ENCODE peak calls at places on chromosomes 1 and 21, in ten cellular contexts. One of them, this sample, is unnamed.

GRCh38 chr21:35203093-35204021 is 154.3 kb upstream of the RUNX1 start:
- DNase-seq in cardiac muscle cell: peak; percentile 71
- DNase-seq in neuronal stem cell: no peak
- DNase-seq in tibial nerve: no peak
- DNase-seq in aorta: no peak
- DNase-seq in brain microvascular endothelial cell: peak; percentile 87
- DNase-seq in uterus: no peak
- DNase-seq in ascending aorta: no peak
- DNase-seq in PC-9: no peak
- DNase-seq in effector memory CD4-positive, alpha-beta T cell: no peak
- DNase-seq in this sample: no peak

GRCh38 chr1:1197551-1198422 is 8.6 kb downstream of the TNFRSF18 start:
- DNase-seq in cardiac muscle cell: no peak
- DNase-seq in neuronal stem cell: no peak
- DNase-seq in tibial nerve: no peak
- DNase-seq in aorta: peak; percentile 43
- DNase-seq in brain microvascular endothelial cell: no peak
- DNase-seq in uterus: no peak
- DNase-seq in ascending aorta: no peak
- DNase-seq in PC-9: no peak
- DNase-seq in effector memory CD4-positive, alpha-beta T cell: no peak
- DNase-seq in this sample: no peak

GRCh38 chr1:34130306-34130705 is 34.7 kb downstream of the CSMD2 start:
- DNase-seq in cardiac muscle cell: no peak
- DNase-seq in neuronal stem cell: no peak
- DNase-seq in tibial nerve: no peak
- DNase-seq in aorta: no peak
- DNase-seq in brain microvascular endothelial cell: no peak
- DNase-seq in uterus: no peak
- DNase-seq in ascending aorta: peak; percentile 25
- DNase-seq in PC-9: no peak
- DNase-seq in effector memory CD4-positive, alpha-beta T cell: no peak
- DNase-seq in this sample: no peak

GRCh38 chr1:94660994-94661393 is 119.4 kb upstream of the F3 start:
- DNase-seq in cardiac muscle cell: peak; percentile 25
- DNase-seq in neuronal stem cell: peak; percentile 70
- DNase-seq in tibial nerve: no peak
- DNase-seq in aorta: no peak
- DNase-seq in brain microvascular endothelial cell: no peak
- DNase-seq in uterus: no peak
- DNase-seq in ascending aorta: no peak
- DNase-seq in PC-9: no peak
- DNase-seq in effector memory CD4-positive, alpha-beta T cell: no peak
- DNase-seq in this sample: no peak

GRCh38 chr1:218674280-218674773 is 329.2 kb downstream of the TGFB2 start:
- DNase-seq in cardiac muscle cell: peak; percentile 91
- DNase-seq in neuronal stem cell: peak; percentile 68
- DNase-seq in tibial nerve: no peak
- DNase-seq in aorta: peak; percentile 33
- DNase-seq in brain microvascular endothelial cell: peak; percentile 97
- DNase-seq in uterus: no peak
- DNase-seq in ascending aorta: no peak
- DNase-seq in PC-9: peak; percentile 92
- DNase-seq in effector memory CD4-positive, alpha-beta T cell: no peak
- DNase-seq in this sample: no peak

GRCh38 chr1:227223407-227223806 is 94.9 kb downstream of the CDC42BPA start:
- DNase-seq in cardiac muscle cell: no peak
- DNase-seq in neuronal stem cell: no peak
- DNase-seq in tibial nerve: no peak
- DNase-seq in aorta: no peak
- DNase-seq in brain microvascular endothelial cell: no peak
- DNase-seq in uterus: no peak
- DNase-seq in ascending aorta: no peak
- DNase-seq in PC-9: no peak
- DNase-seq in effector memory CD4-positive, alpha-beta T cell: no peak
- DNase-seq in this sample: no peak

GRCh38 chr21:46594276-46594675 is 10.6 kb downstream of the S100B start:
- DNase-seq in cardiac muscle cell: no peak
- DNase-seq in neuronal stem cell: no peak
- DNase-seq in tibial nerve: no peak
- DNase-seq in aorta: no peak
- DNase-seq in brain microvascular endothelial cell: no peak
- DNase-seq in uterus: no peak
- DNase-seq in ascending aorta: no peak
- DNase-seq in PC-9: no peak
- DNase-seq in effector memory CD4-positive, alpha-beta T cell: no peak
- DNase-seq in this sample: no peak

GRCh38 chr1:205199090-205199930 is 12.2 kb downstream of the DSTYK start:
- DNase-seq in cardiac muscle cell: no peak
- DNase-seq in neuronal stem cell: no peak
- DNase-seq in tibial nerve: no peak
- DNase-seq in aorta: no peak
- DNase-seq in brain microvascular endothelial cell: peak; percentile 26
- DNase-seq in uterus: no peak
- DNase-seq in ascending aorta: no peak
- DNase-seq in PC-9: no peak
- DNase-seq in effector memory CD4-positive, alpha-beta T cell: no peak
- DNase-seq in this sample: no peak

DNA sequence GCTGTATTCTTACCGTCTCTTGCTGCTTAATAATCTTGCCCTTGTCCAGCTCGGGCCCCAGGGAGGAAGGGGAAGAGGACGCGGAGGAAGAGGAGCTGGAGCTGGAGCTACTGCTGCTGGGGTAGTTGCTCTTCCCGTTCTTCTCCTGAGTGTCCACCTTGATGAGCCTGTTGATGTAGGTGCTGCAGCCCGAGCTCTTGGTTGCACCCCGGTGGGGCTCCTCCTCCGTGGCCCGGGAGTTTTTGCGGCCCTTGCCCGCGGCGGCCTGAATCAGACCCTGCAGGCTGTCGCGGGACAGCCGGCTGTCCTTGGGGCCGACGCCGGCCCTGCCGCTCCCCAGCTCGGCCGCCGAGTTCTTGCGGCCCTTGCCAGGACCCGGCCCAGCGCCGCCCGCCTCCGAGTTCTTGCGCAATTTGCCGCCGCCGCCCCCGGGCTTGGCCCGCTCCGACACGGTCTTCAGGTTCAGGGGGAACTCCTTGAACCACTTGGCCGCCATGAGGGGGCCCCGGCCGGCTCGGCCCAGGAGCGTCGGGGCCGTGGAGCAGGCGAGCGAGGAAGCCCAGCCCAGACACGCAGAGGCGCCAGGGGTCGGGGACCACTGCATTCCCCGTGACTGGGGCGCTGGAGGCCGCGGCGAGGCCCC is 475 bp upstream of the TDRD10 start:
- DNase-seq in cardiac muscle cell: peak; percentile 40
- DNase-seq in neuronal stem cell: no peak
- DNase-seq in tibial nerve: peak; percentile 30
- DNase-seq in aorta: peak; percentile 76
- DNase-seq in brain microvascular endothelial cell: no peak
- DNase-seq in uterus: peak; percentile 75
- DNase-seq in ascending aorta: peak; percentile 71
- DNase-seq in PC-9: no peak
- DNase-seq in effector memory CD4-positive, alpha-beta T cell: no peak
- DNase-seq in this sample: peak; percentile 7
- H3K27ac ChIP-seq in cardiac muscle cell: no peak overlapping the region
- H3K27ac ChIP-seq in neuronal stem cell: no peak overlapping the region
- H3K27ac ChIP-seq in tibial nerve: no peak overlapping the region
- H3K27ac ChIP-seq in aorta: no peak overlapping the region
- H3K27ac ChIP-seq in brain microvascular endothelial cell: no peak overlapping the region
- H3K27ac ChIP-seq in uterus: peak overlapping the region; percentile 55
- H3K27ac ChIP-seq in ascending aorta: no peak overlapping the region
- H3K27ac ChIP-seq in PC-9: no peak overlapping the region
- H3K27ac ChIP-seq in effector memory CD4-positive, alpha-beta T cell: no peak overlapping the region
- H3K27ac ChIP-seq in this sample: no peak overlapping the region

GRCh38 chr1:16351994-16352841 is at the start of gene FBXO42:
- DNase-seq in cardiac muscle cell: peak; percentile 95
- DNase-seq in neuronal stem cell: peak; percentile 95
- DNase-seq in tibial nerve: peak; percentile 80
- DNase-seq in aorta: peak; percentile 95
- DNase-seq in brain microvascular endothelial cell: peak; percentile 84
- DNase-seq in uterus: peak; percentile 93
- DNase-seq in ascending aorta: peak; percentile 96
- DNase-seq in PC-9: peak; percentile 93
- DNase-seq in effector memory CD4-positive, alpha-beta T cell: peak; percentile 85
- DNase-seq in this sample: peak; percentile 89

GRCh38 chr1:16348414-16349182 is 3.7 kb downstream of the FBXO42 start:
- DNase-seq in cardiac muscle cell: peak; percentile 58
- DNase-seq in neuronal stem cell: no peak
- DNase-seq in tibial nerve: no peak
- DNase-seq in aorta: no peak
- DNase-seq in brain microvascular endothelial cell: peak; percentile 54
- DNase-seq in uterus: no peak
- DNase-seq in ascending aorta: peak; percentile 42
- DNase-seq in PC-9: no peak
- DNase-seq in effector memory CD4-positive, alpha-beta T cell: no peak
- DNase-seq in this sample: no peak

GRCh38 chr1:16352842-16353535 is 709 bp upstream of the FBXO42 start:
- DNase-seq in cardiac muscle cell: no peak
- DNase-seq in neuronal stem cell: no peak
- DNase-seq in tibial nerve: no peak
- DNase-seq in aorta: no peak
- DNase-seq in brain microvascular endothelial cell: no peak
- DNase-seq in uterus: no peak
- DNase-seq in ascending aorta: no peak
- DNase-seq in PC-9: peak; percentile 22
- DNase-seq in effector memory CD4-positive, alpha-beta T cell: no peak
- DNase-seq in this sample: no peak

GRCh38 chr1:16349847-16350406 is 2.4 kb downstream of the FBXO42 start:
- DNase-seq in cardiac muscle cell: no peak
- DNase-seq in neuronal stem cell: no peak
- DNase-seq in tibial nerve: no peak
- DNase-seq in aorta: no peak
- DNase-seq in brain microvascular endothelial cell: no peak
- DNase-seq in uterus: no peak
- DNase-seq in ascending aorta: peak; percentile 2
- DNase-seq in PC-9: no peak
- DNase-seq in effector memory CD4-positive, alpha-beta T cell: no peak
- DNase-seq in this sample: no peak

DNA sequence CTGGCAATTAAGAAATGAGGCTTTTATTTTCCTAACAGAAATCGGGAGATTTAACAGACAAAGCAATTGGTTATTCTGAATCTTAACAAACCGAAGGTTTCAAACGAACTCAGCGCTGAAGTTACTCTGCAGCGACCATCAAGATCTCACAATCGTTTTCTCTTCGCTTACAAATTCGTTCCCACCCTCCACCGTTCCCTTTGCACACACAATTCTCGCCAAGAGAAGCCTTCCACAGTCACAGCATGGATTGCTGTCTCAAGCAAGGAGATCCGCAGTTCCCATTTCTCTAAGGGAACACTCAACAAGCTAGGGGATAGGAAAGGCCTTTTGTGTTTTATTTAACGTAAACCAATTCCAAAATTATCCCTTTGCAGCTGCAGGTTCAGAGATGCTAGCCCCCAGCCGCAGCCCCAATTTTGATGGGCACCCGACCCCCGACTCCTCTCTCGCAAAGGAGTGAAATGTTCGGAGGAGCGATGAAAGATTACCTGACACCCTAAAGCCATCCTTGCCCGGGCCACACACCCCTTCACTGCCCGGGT is 759 bp downstream of the FBXO42 start:
- DNase-seq in cardiac muscle cell: peak; percentile 54
- DNase-seq in neuronal stem cell: no peak
- DNase-seq in tibial nerve: no peak
- DNase-seq in aorta: no peak
- DNase-seq in brain microvascular endothelial cell: no peak
- DNase-seq in uterus: no peak
- DNase-seq in ascending aorta: no peak
- DNase-seq in PC-9: no peak
- DNase-seq in effector memory CD4-positive, alpha-beta T cell: no peak
- DNase-seq in this sample: no peak
- H3K4me3 ChIP-seq in cardiac muscle cell: peak overlapping the region; percentile 76
- H3K4me3 ChIP-seq in neuronal stem cell: peak overlapping the region; percentile 93
- H3K4me3 ChIP-seq in tibial nerve: peak overlapping the region; percentile 99
- H3K4me3 ChIP-seq in aorta: peak overlapping the region; percentile 96
- H3K4me3 ChIP-seq in brain microvascular endothelial cell: peak overlapping the region; percentile 93
- H3K4me3 ChIP-seq in uterus: peak overlapping the region; percentile 86
- H3K4me3 ChIP-seq in ascending aorta: peak overlapping the region; percentile 95
- H3K4me3 ChIP-seq in PC-9: peak overlapping the region; percentile 88
- H3K4me3 ChIP-seq in effector memory CD4-positive, alpha-beta T cell: peak overlapping the region; percentile 91
- H3K4me3 ChIP-seq in this sample: peak overlapping the region; percentile 90

GRCh38 chr1:9559673-9560072 is 20.4 kb downstream of the SLC25A33 start:
- DNase-seq in cardiac muscle cell: no peak
- DNase-seq in neuronal stem cell: no peak
- DNase-seq in tibial nerve: no peak
- DNase-seq in aorta: no peak
- DNase-seq in brain microvascular endothelial cell: no peak
- DNase-seq in uterus: no peak
- DNase-seq in ascending aorta: no peak
- DNase-seq in PC-9: no peak
- DNase-seq in effector memory CD4-positive, alpha-beta T cell: no peak
- DNase-seq in this sample: no peak

GRCh38 chr1:9558946-9559545 is 19.8 kb downstream of the SLC25A33 start:
- DNase-seq in cardiac muscle cell: no peak
- DNase-seq in neuronal stem cell: no peak
- DNase-seq in tibial nerve: no peak
- DNase-seq in aorta: no peak
- DNase-seq in brain microvascular endothelial cell: no peak
- DNase-seq in uterus: no peak
- DNase-seq in ascending aorta: no peak
- DNase-seq in PC-9: no peak
- DNase-seq in effector memory CD4-positive, alpha-beta T cell: no peak
- DNase-seq in this sample: no peak

GRCh38 chr1:9558271-9558945 is 19.1 kb downstream of the SLC25A33 start:
- DNase-seq in cardiac muscle cell: no peak
- DNase-seq in neuronal stem cell: no peak
- DNase-seq in tibial nerve: no peak
- DNase-seq in aorta: no peak
- DNase-seq in brain microvascular endothelial cell: no peak
- DNase-seq in uterus: no peak
- DNase-seq in ascending aorta: no peak
- DNase-seq in PC-9: no peak
- DNase-seq in effector memory CD4-positive, alpha-beta T cell: no peak
- DNase-seq in this sample: no peak

GRCh38 chr1:9557624-9558023 is 18.4 kb downstream of the SLC25A33 start:
- DNase-seq in cardiac muscle cell: no peak
- DNase-seq in neuronal stem cell: no peak
- DNase-seq in tibial nerve: no peak
- DNase-seq in aorta: no peak
- DNase-seq in brain microvascular endothelial cell: no peak
- DNase-seq in uterus: no peak
- DNase-seq in ascending aorta: no peak
- DNase-seq in PC-9: no peak
- DNase-seq in effector memory CD4-positive, alpha-beta T cell: no peak
- DNase-seq in this sample: no peak

DNA sequence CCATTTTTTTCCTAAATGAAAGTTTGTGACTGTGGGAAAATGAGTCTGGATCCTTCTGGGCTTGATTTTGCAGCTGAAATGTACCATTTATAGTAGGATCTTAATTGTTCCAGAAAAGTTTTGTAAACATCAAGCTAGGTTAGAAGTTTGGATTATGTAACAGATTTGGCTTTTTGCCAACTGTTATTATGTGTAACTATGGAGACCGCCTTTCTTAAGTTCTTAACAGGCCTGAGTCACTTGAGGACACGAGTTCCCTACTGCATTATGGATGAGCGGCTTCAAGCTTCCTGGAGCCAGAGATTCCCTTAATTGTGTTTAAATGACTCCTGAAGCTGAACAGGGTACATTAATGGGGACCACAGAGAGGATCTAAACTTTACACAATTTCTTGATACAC is 22.2 kb downstream of the SLC25A33 start:
- DNase-seq in cardiac muscle cell: peak; percentile 96
- DNase-seq in neuronal stem cell: no peak
- DNase-seq in tibial nerve: no peak
- DNase-seq in aorta: no peak
- DNase-seq in brain microvascular endothelial cell: peak; percentile 84
- DNase-seq in uterus: no peak
- DNase-seq in ascending aorta: no peak
- DNase-seq in PC-9: peak; percentile 25
- DNase-seq in effector memory CD4-positive, alpha-beta T cell: no peak
- DNase-seq in this sample: peak; percentile 9
- H3K27ac ChIP-seq in cardiac muscle cell: no peak overlapping the region
- H3K27ac ChIP-seq in neuronal stem cell: no peak overlapping the region
- H3K27ac ChIP-seq in tibial nerve: no peak overlapping the region
- H3K27ac ChIP-seq in aorta: no peak overlapping the region
- H3K27ac ChIP-seq in brain microvascular endothelial cell: peak overlapping the region; percentile 60
- H3K27ac ChIP-seq in uterus: no peak overlapping the region
- H3K27ac ChIP-seq in ascending aorta: no peak overlapping the region
- H3K27ac ChIP-seq in PC-9: no peak overlapping the region
- H3K27ac ChIP-seq in effector memory CD4-positive, alpha-beta T cell: no peak overlapping the region
- H3K27ac ChIP-seq in this sample: no peak overlapping the region

DNA sequence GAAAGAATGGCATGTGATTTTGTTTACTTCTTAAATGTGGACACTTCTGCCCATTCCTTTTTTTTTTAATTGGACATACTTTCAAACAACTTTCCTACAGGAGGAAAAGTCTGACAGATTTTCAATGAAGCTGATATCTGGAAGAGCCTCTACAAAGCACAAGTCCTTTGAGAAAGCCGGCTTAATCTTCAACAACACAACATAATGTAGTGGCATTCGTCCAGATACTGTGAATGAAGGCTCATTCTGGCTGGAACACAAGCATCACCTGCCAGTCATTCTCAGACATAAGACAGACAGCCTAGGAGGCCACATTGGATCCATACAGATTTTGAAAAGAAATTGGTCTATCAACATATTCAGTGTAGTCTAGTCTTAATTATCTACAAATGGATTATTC is 4.9 kb downstream of the OTUD7B start:
- DNase-seq in cardiac muscle cell: no peak
- DNase-seq in neuronal stem cell: no peak
- DNase-seq in tibial nerve: no peak
- DNase-seq in aorta: no peak
- DNase-seq in brain microvascular endothelial cell: no peak
- DNase-seq in uterus: no peak
- DNase-seq in ascending aorta: no peak
- DNase-seq in PC-9: no peak
- DNase-seq in effector memory CD4-positive, alpha-beta T cell: no peak
- DNase-seq in this sample: no peak
- H3K4me3 ChIP-seq in cardiac muscle cell: no peak overlapping the region
- H3K4me3 ChIP-seq in neuronal stem cell: no peak overlapping the region
- H3K4me3 ChIP-seq in tibial nerve: no peak overlapping the region
- H3K4me3 ChIP-seq in aorta: no peak overlapping the region
- H3K4me3 ChIP-seq in brain microvascular endothelial cell: no peak overlapping the region
- H3K4me3 ChIP-seq in uterus: no peak overlapping the region
- H3K4me3 ChIP-seq in ascending aorta: no peak overlapping the region
- H3K4me3 ChIP-seq in PC-9: no peak overlapping the region
- H3K4me3 ChIP-seq in effector memory CD4-positive, alpha-beta T cell: no peak overlapping the region
- H3K4me3 ChIP-seq in this sample: no peak overlapping the region